ENCODE peak calls at places on chromosomes 2 and 18, in five cellular contexts. Z is right cardiac atrium; I is activated naive CD4-positive, alpha-beta T cell treated with anti-CD3 and anti-CD28 coated beads, Interleukin-2, amount 50 U/mL, for 72 hours; N is SK-N-SH treated with all-trans-retinoic acid at 6 μM for 48 hours; W is stimulated activated naive CD8-positive, alpha-beta T cell treated with anti-CD3 and anti-CD28 coated beads, Interleukin-15, amount 100 ng/mL, for 72 hours. R is an unnamed sample.

GRCh38 chr18:12315911-12316310 is 7.9 kb downstream of the TUBB6 start:
- ATAC-seq in Z (peak; percentile 76), I (no peak), W (no peak), N (no peak), R (peak; percentile 38)

GRCh38 chr2:127643698-127644660 is 2.0 kb upstream of the GPR17 start:
- ATAC-seq in I (no peak), N (no peak), W (no peak), Z (no peak), R (no peak)

GRCh38 chr2:228847684-228848083 is 423.4 kb downstream of the PID1 start:
- ATAC-seq in N (no peak), I (no peak), Z (no peak), W (no peak), R (no peak)

GRCh38 chr2:146615778-146616177 is 1229.1 kb upstream of the ACVR2A start:
- ATAC-seq in I (no peak), Z (no peak), W (no peak), N (no peak), R (no peak)

GRCh38 chr2:190843874-190844699 is 36.5 kb upstream of the GLS start:
- ATAC-seq in W (peak; percentile 99), N (peak; percentile 18), I (peak; percentile 93), Z (no peak), R (no peak)

GRCh38 chr2:118006861-118007260 is 7.0 kb downstream of the CCDC93 start:
- ATAC-seq in N (no peak), Z (no peak), W (no peak), I (no peak), R (no peak)

GRCh38 chr2:100571668-100572067 is 8.9 kb downstream of the PDCL3 start:
- ATAC-seq in W (no peak), Z (no peak), N (no peak), I (no peak), R (no peak)

GRCh38 chr2:200592414-200593075 is 6.7 kb downstream of the AOX1 start:
- ATAC-seq in W (no peak), Z (no peak), N (peak; percentile 44), I (no peak), R (no peak)

GRCh38 chr2:27369471-27370025 is 590 bp downstream of the EIF2B4 start:
- ATAC-seq in N (peak; percentile 68), Z (peak; percentile 44), I (no peak), W (no peak), R (peak; percentile 29)

GRCh38 chr2:46776687-46777327 is 138.8 kb downstream of the MCFD2 start:
- ATAC-seq in W (peak; percentile 62), N (peak; percentile 71), I (peak; percentile 67), Z (no peak), R (no peak)

GRCh38 chr2:238657132-238658053 is 190.5 kb upstream of the TWIST2 start:
- ATAC-seq in W (no peak), N (no peak), Z (no peak), I (no peak), R (no peak)

GRCh38 chr2:159010963-159011362 is 42.5 kb downstream of the TANC1 start:
- ATAC-seq in Z (no peak), N (peak; percentile 16), I (peak; percentile 92), W (peak; percentile 76), R (no peak)

GRCh38 chr2:149652925-149653324 is 65.3 kb upstream of the MMADHC start:
- ATAC-seq in Z (peak; percentile 78), I (no peak), W (no peak), N (no peak), R (no peak)

GRCh38 chr2:108280466-108280865 is 8.2 kb upstream of the SULT1C2 start:
- ATAC-seq in I (no peak), N (no peak), W (no peak), Z (no peak), R (no peak)

GRCh38 chr2:53753036-53753435 is 14.6 kb upstream of the CHAC2 start:
- ATAC-seq in Z (no peak), N (no peak), W (peak; percentile 35), I (peak; percentile 73), R (no peak)

GRCh38 chr2:109195193-109196045 is 66.4 kb downstream of the SH3RF3 start:
- ATAC-seq in N (no peak), I (no peak), W (no peak), Z (peak; percentile 56), R (no peak)

GRCh38 chr2:24181849-24182248 is 7.0 kb downstream of the FAM228A start:
- ATAC-seq in Z (no peak), I (no peak), W (no peak), N (no peak), R (no peak)

GRCh38 chr2:140696449-140696848 is 1434.4 kb downstream of the LRP1B start:
- ATAC-seq in I (no peak), N (no peak), Z (no peak), W (no peak), R (no peak)

GRCh38 chr2:158775273-158776027 is 19.7 kb upstream of the DAPL1 start:
- ATAC-seq in N (no peak), I (no peak), Z (no peak), W (no peak), R (no peak)

GRCh38 chr18:35604369-35604768 is 22.8 kb downstream of the GALNT1 start:
- ATAC-seq in Z (no peak), N (no peak), W (no peak), I (no peak), R (no peak)

GRCh38 chr2:40187054-40187453 is 264.8 kb downstream of the SLC8A1 start:
- ATAC-seq in Z (no peak), I (no peak), N (no peak), W (no peak), R (no peak)

GRCh38 chr2:134304726-134305509 is 51.0 kb downstream of the MGAT5 start:
- ATAC-seq in W (no peak), Z (no peak), I (no peak), N (no peak), R (no peak)

GRCh38 chr18:8300749-8301148 is 308.5 kb upstream of the RAB12 start:
- ATAC-seq in I (no peak), Z (no peak), N (no peak), W (no peak), R (no peak)

GRCh38 chr2:197251163-197251562 is 59.4 kb downstream of the ANKRD44 start:
- ATAC-seq in Z (no peak), N (no peak), I (no peak), W (no peak), R (no peak)

GRCh38 chr2:174844295-174844708 is 80.0 kb upstream of the CHRNA1 start:
- ATAC-seq in N (no peak), I (peak; percentile 83), Z (no peak), W (peak; percentile 88), R (no peak)

GRCh38 chr2:41932241-41933034 is 115.4 kb upstream of the PKDCC start:
- ATAC-seq in N (peak; percentile 38), Z (peak; percentile 84), W (no peak), I (no peak), R (peak; percentile 67)

GRCh38 chr2:234623521-234623991 is 126.7 kb upstream of the ARL4C start:
- ATAC-seq in I (no peak), Z (no peak), W (no peak), N (no peak), R (peak; percentile 43)

GRCh38 chr2:233764264-233764663 is 4.2 kb downstream of the UGT1A1 start:
- ATAC-seq in Z (no peak), W (no peak), N (no peak), I (no peak), R (no peak)

GRCh38 chr18:427005-427404 is 73.5 kb downstream of the COLEC12 start:
- ATAC-seq in Z (peak; percentile 45), N (peak; percentile 90), I (peak; percentile 61), W (no peak), R (peak; percentile 71)

GRCh38 chr2:234258562-234259141 is 208.2 kb downstream of the SPP2 start:
- ATAC-seq in N (peak; percentile 54), I (peak; percentile 61), W (no peak), Z (no peak), R (no peak)

GRCh38 chr2:127873707-127874303 is 12.0 kb downstream of the AMMECR1L start:
- ATAC-seq in Z (peak; percentile 88), N (no peak), I (no peak), W (no peak), R (no peak)

GRCh38 chr2:36589230-36589630 is 8.7 kb downstream of the FEZ2 start:
- ATAC-seq in N (no peak), I (no peak), W (no peak), Z (peak; percentile 82), R (no peak)

GRCh38 chr2:25373269-25373981 is 31.7 kb upstream of the DNMT3A start:
- ATAC-seq in N (no peak), Z (no peak), I (no peak), W (no peak), R (no peak)

GRCh38 chr2:120632796-120633646 is 102.6 kb upstream of the GLI2 start:
- ATAC-seq in Z (peak; percentile 44), I (no peak), N (no peak), W (no peak), R (no peak)

GRCh38 chr2:202317080-202317859 is 51.7 kb downstream of the NOP58 start:
- ATAC-seq in I (no peak), N (peak; percentile 88), W (no peak), Z (peak; percentile 95), R (peak; percentile 78)

GRCh38 chr2:10278029-10278762 is 24.5 kb upstream of the HPCAL1 start:
- ATAC-seq in N (no peak), I (no peak), W (peak; percentile 61), Z (peak; percentile 64), R (peak; percentile 82)

GRCh38 chr2:98911376-98912154 is 24.5 kb downstream of the CRACDL start:
- ATAC-seq in W (peak; percentile 93), N (no peak), I (peak; percentile 72), Z (no peak), R (no peak)